ENCODE peak calls at places on chromosomes 11 and 22, in five cellular contexts. J is fibroblast of lung, I is GM23338, D is Caco-2, Q is mammary epithelial cell. Y is an unnamed sample.
A peak's percentile ranks its signal among the peaks of the same experiment; 100 is the strongest.

GRCh38 chr11:48095779-48096470 is 115.6 kb downstream of the PTPRJ start:
- DNase-seq in J (peak; percentile 30), Q (no peak), D (no peak), I (no peak), Y (no peak)

GRCh38 chr22:30435674-30436126 is 10.1 kb downstream of the MTFP1 start:
- DNase-seq in Q (no peak), I (no peak), J (no peak), D (no peak), Y (no peak)

GRCh38 chr22:35310556-35311550 is 11.2 kb downstream of the TOM1 start:
- DNase-seq in Q (no peak), D (peak; percentile 58), J (peak; percentile 24), I (peak; percentile 27), Y (no peak)

GRCh38 chr11:60970369-60970774 is 1.1 kb upstream of the CD6 start:
- DNase-seq in J (peak; percentile 8), D (no peak), Q (peak; percentile 34), I (peak; percentile 73), Y (no peak)

GRCh38 chr22:46596032-46596441 is 24.1 kb upstream of the GRAMD4 start:
- DNase-seq in J (peak; percentile 40), I (no peak), D (no peak), Q (no peak), Y (no peak)

GRCh38 chr11:131041331-131042040 is 125.2 kb upstream of the SNX19 start:
- DNase-seq in Q (peak; percentile 91), J (no peak), I (no peak), D (no peak), Y (no peak)

GRCh38 chr11:62337682-62338181 is 484 bp downstream of the ASRGL1 start:
- DNase-seq in D (peak; percentile 45), Q (peak; percentile 6), J (peak; percentile 7), I (peak; percentile 68), Y (no peak)

GRCh38 chr11:57546869-57547518 is 9.6 kb downstream of the SMTNL1 start:
- DNase-seq in J (peak; percentile 26), I (peak; percentile 67), D (peak; percentile 58), Q (peak; percentile 42), Y (no peak)

GRCh38 chr11:120134931-120135228 is 3.0 kb downstream of the TRIM29 start:
- DNase-seq in Q (no peak), I (no peak), J (no peak), D (no peak), Y (no peak)

GRCh38 chr22:23060612-23061400 is 9.5 kb upstream of the GNAZ start:
- DNase-seq in J (no peak), I (no peak), D (peak; percentile 22), Q (no peak), Y (no peak)

GRCh38 chr11:371051-371450 is 1.8 kb downstream of the B4GALNT4 start:
- DNase-seq in I (no peak), J (no peak), Q (no peak), D (no peak), Y (no peak)

GRCh38 chr11:8863838-8864237 is 47.2 kb upstream of the AKIP1 start:
- DNase-seq in Q (peak; percentile 65), D (no peak), J (peak; percentile 75), I (no peak), Y (no peak)

GRCh38 chr11:35474677-35475076 is 50.7 kb downstream of the PAMR1 start:
- DNase-seq in Q (no peak), D (no peak), I (no peak), J (no peak), Y (no peak)

GRCh38 chr11:64007160-64007628 is 21.0 kb downstream of the OTUB1 start:
- DNase-seq in Q (peak; percentile 20), I (peak; percentile 72), D (no peak), J (peak; percentile 34), Y (no peak)

GRCh38 chr22:19203839-19204238 is 25.3 kb upstream of the SLC25A1 start:
- DNase-seq in J (no peak), D (no peak), Q (no peak), I (no peak), Y (no peak)

GRCh38 chr11:72981067-72981466 is 161.1 kb downstream of the FCHSD2 start:
- DNase-seq in I (no peak), J (no peak), Q (no peak), D (no peak), Y (no peak)

GRCh38 chr11:35714882-35715612 is 52.5 kb downstream of the TRIM44 start:
- DNase-seq in I (no peak), J (peak; percentile 39), Q (peak; percentile 32), D (no peak), Y (no peak)

GRCh38 chr11:119759324-119759723 is 30.3 kb upstream of the NECTIN1 start:
- DNase-seq in J (peak; percentile 85), D (no peak), I (no peak), Q (peak; percentile 70), Y (no peak)

GRCh38 chr22:47031628-47031915 is 269.1 kb downstream of the TBC1D22A start:
- DNase-seq in Q (no peak), I (no peak), D (no peak), J (no peak), Y (no peak)

GRCh38 chr11:109426442-109426841 is 4.5 kb downstream of the C11orf87 start:
- DNase-seq in J (no peak), Q (peak; percentile 41), I (peak; percentile 28), D (no peak), Y (no peak)

GRCh38 chr22:24330636-24331035 is 60.0 kb downstream of the SPECC1L start:
- DNase-seq in J (peak; percentile 20), Q (no peak), I (no peak), D (no peak), Y (no peak)

GRCh38 chr22:37201066-37201820 is 11.0 kb downstream of the SSTR3 start:
- DNase-seq in Q (no peak), J (no peak), I (no peak), D (peak; percentile 24), Y (no peak)

GRCh38 chr11:117687776-117688175 is 109.2 kb downstream of the DSCAML1 start:
- DNase-seq in D (no peak), J (no peak), I (no peak), Q (no peak), Y (no peak)
- H3K27me3 ChIP-seq in D (no peaks in the 10 kb centered on the region), J (no peaks in the 10 kb centered on the region), I (no peaks in the 10 kb centered on the region), Q (no peaks in the 10 kb centered on the region), Y (no peaks in the 10 kb centered on the region)

GRCh38 chr11:107590460-107591097 is 368 bp upstream of the ELMOD1 start:
- DNase-seq in Q (no peak), I (peak; percentile 42), J (no peak), D (no peak), Y (no peak)

GRCh38 chr11:107592813-107593212 is 1.9 kb downstream of the ELMOD1 start:
- DNase-seq in J (no peak), Q (no peak), I (peak; percentile 52), D (no peak), Y (no peak)

GRCh38 chr11:107592256-107592655 is 1.3 kb downstream of the ELMOD1 start:
- DNase-seq in Q (no peak), D (no peak), I (no peak), J (no peak), Y (no peak)

GRCh38 chr11:107591098-107591445 is at the start of gene ELMOD1:
- DNase-seq in D (peak; percentile 72), Q (peak; percentile 27), I (peak; percentile 72), J (peak; percentile 47), Y (no peak)

DNA sequence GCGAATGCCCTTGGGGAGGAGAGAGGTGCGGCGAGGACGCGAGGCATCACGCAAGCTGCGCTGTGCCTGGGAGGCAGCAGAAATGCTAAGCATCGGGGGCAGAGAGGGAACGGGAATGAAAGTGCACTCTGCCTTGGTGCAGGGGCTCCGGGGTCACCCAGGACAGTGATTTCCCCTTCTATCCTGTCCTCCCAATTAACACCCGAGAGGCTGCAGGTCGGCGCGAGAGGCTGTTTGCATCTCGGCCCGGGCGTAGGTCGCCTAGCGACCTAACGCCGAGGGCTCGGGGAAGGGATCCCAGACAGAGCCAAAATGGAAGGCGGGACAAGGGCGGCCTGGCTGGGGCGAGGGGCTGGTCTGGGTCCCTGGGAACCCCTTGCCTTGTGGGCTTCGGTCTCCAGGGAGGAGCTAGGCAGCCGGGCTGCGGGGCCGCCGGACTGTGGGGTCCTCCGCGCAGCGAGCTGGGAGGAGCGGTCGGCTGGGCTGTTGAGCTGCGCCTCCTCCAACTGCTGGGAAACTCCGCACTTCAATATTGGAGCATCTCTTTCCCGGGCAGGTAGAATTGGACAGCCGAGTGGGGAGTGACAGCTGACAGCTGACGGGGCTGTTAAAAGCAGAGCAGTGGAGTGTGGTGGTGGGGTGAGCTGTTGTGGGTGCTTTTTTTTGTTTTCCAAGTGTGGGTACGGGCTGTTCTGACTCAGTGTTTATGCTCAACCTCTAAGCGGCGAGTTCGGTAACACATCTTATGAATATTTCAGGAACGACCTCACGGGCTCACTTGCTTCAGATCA is 694 bp downstream of the ELMOD1 start:
- DNase-seq in J (peak; percentile 42), Q (peak; percentile 11), D (no peak), I (peak; percentile 62), Y (no peak)
- H3K4me3 ChIP-seq in J (peak overlapping the region; percentile 76), Q (peak overlapping the region; percentile 39), D (peak overlapping the region; percentile 77), I (peak overlapping the region; percentile 84), Y (peak overlapping the region; percentile 60)

GRCh38 chr22:25903294-25903693 is 161.3 kb downstream of the MYO18B start:
- DNase-seq in Q (no peak), J (no peak), I (peak; percentile 85), D (no peak), Y (no peak)
- TF ChIP-seq CTCF in Q (no peak), J (no peak), I (peak; percentile 89), D (peak; percentile 24), Y (no peak)

GRCh38 chr11:20081336-20081735 is 78.9 kb downstream of the DBX1 start:
- DNase-seq in Q (no peak), J (no peak), D (no peak), I (no peak), Y (no peak)

GRCh38 chr11:20077973-20078372 is 82.3 kb downstream of the DBX1 start:
- DNase-seq in J (no peak), Q (no peak), D (no peak), I (no peak), Y (no peak)

GRCh38 chr11:20078846-20079245 is 81.4 kb downstream of the DBX1 start:
- DNase-seq in D (no peak), I (no peak), Q (no peak), J (no peak), Y (no peak)

GRCh38 chr11:20075627-20076026 is 84.6 kb downstream of the DBX1 start:
- DNase-seq in J (no peak), I (no peak), Q (no peak), D (no peak), Y (no peak)

GRCh38 chr11:20080032-20080685 is 80.1 kb downstream of the DBX1 start:
- DNase-seq in J (no peak), D (no peak), I (no peak), Q (no peak), Y (no peak)
- H3K27me3 ChIP-seq in J (no peaks in the 10 kb centered on the region), D (no peaks in the 10 kb centered on the region), I (no peaks in the 10 kb centered on the region), Q (no peaks in the 10 kb centered on the region), Y (no peaks in the 10 kb centered on the region)

DNA sequence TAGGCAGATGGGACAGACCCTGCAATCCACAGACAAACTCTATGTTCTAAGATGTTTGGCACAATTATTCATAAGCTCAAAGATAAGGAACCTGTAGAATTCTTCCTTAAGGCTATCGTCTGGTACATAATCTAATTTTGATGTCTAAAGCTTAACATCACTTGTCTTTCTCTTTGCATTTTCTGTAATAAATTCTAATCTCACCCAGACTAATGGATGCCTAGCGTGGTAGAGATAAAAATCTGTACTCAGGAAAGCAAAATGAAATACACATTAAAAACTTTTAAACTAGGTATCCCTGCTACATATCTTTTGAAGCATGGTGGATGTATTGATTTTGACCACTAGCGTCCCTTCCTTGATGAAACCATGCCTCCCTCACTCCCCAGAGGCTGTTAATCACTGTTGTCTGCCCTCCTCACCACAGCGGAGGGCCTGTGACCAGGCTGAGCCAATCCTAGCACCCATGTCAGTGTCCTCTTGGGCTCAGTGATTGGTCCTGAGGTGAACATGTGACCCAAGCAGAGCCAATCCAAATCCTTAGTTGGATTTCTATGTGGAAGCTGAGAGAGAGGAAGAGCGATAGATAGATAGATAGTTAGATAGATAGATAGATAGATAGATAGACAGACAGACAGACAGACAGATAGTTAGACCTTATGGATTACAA is 82.2 kb upstream of the GRK3 start:
- DNase-seq in J (no peak), I (peak; percentile 31), D (no peak), Q (no peak), Y (no peak)
- H3K4me3 ChIP-seq in J (no peak overlapping the region), I (no peak overlapping the region), D (no peak overlapping the region), Q (no peak overlapping the region), Y (no peak overlapping the region)

Y was measured in BJ.